ENCODE peak calls at places on chromosomes 12 and 14, in six cellular contexts. O is astrocyte, K is heart left ventricle, C is MM.1S, Y is body of pancreas, W is IMR-90. B is an unnamed sample.

GRCh38 chr14:55298423-55298822 is 27.2 kb downstream of the FBXO34 start:
- DNase-seq in O (no peak), K (no peak), C (no peak), Y (no peak), W (no peak), B (no peak)

GRCh38 chr12:79776111-79776510 is 85.3 kb upstream of the PAWR start:
- DNase-seq in O (peak; percentile 68), K (no peak), C (no peak), Y (no peak), W (peak; percentile 68), B (no peak)

GRCh38 chr12:87866602-87867292 is 162.5 kb downstream of the C12orf50 start:
- DNase-seq in O (no peak), K (no peak), C (no peak), Y (no peak), W (peak; percentile 50), B (peak; percentile 24)

GRCh38 chr12:124915249-124916236 is 1.1 kb upstream of the UBC start:
- DNase-seq in O (no peak), K (peak; percentile 70), C (peak; percentile 45), Y (peak; percentile 55), W (peak; percentile 21), B (no peak)

GRCh38 chr12:107331912-107332311 is 238.6 kb upstream of the CRY1 start:
- DNase-seq in O (no peak), K (no peak), C (no peak), Y (no peak), W (no peak), B (no peak)

GRCh38 chr14:85531141-85531593 is 1.2 kb downstream of the FLRT2 start:
- DNase-seq in O (peak; percentile 64), K (peak; percentile 36), C (no peak), Y (peak; percentile 72), W (peak; percentile 58), B (no peak)

GRCh38 chr14:72605096-72605920 is 288.6 kb downstream of the DPF3 start:
- DNase-seq in O (no peak), K (no peak), C (no peak), Y (no peak), W (no peak), B (no peak)

GRCh38 chr12:37666069-37666781 is 650.3 kb upstream of the ALG10B start:
- DNase-seq in O (no peak), K (no peak), C (no peak), Y (peak; percentile 4), W (no peak), B (no peak)

GRCh38 chr14:61934385-61934784 is 172.2 kb downstream of the SNAPC1 start:
- DNase-seq in O (peak; percentile 94), K (no peak), C (no peak), Y (no peak), W (peak; percentile 99), B (no peak)

GRCh38 chr12:712172-712863 is 40.1 kb upstream of the WNK1 start:
- DNase-seq in O (no peak), K (no peak), C (peak; percentile 40), Y (no peak), W (peak; percentile 35), B (no peak)

GRCh38 chr14:56199095-56199975 is 81.1 kb downstream of the PELI2 start:
- DNase-seq in O (peak; percentile 97), K (peak; percentile 35), C (no peak), Y (no peak), W (peak; percentile 99), B (no peak)

GRCh38 chr14:30698463-30698862 is 76.3 kb downstream of the SCFD1 start:
- DNase-seq in O (no peak), K (no peak), C (no peak), Y (no peak), W (no peak), B (no peak)

GRCh38 chr14:88340357-88340756 is 17.3 kb upstream of the KCNK10 start:
- DNase-seq in O (no peak), K (no peak), C (no peak), Y (no peak), W (no peak), B (no peak)

GRCh38 chr12:462936-463705 is 3.4 kb downstream of the B4GALNT3 start:
- DNase-seq in O (peak; percentile 26), K (no peak), C (no peak), Y (no peak), W (no peak), B (no peak)

GRCh38 chr14:101836131-101836530 is 74.6 kb downstream of the PPP2R5C start:
- DNase-seq in O (no peak), K (peak; percentile 55), C (no peak), Y (no peak), W (peak; percentile 43), B (no peak)

GRCh38 chr12:132354982-132355680 is 25.7 kb upstream of the GALNT9 start:
- DNase-seq in O (no peak), K (no peak), C (no peak), Y (no peak), W (no peak), B (no peak)

GRCh38 chr12:7989827-7990491 is 42.6 kb upstream of the FOXJ2 start:
- DNase-seq in O (no peak), K (peak; percentile 30), C (no peak), Y (no peak), W (peak; percentile 12), B (no peak)

GRCh38 chr12:115000038-115000437 is 316.1 kb upstream of the TBX3 start:
- DNase-seq in O (peak; percentile 69), K (no peak), C (peak; percentile 33), Y (no peak), W (peak; percentile 54), B (peak; percentile 94)

GRCh38 chr14:92986254-92987147 is 63.6 kb downstream of the CHGA start:
- DNase-seq in O (peak; percentile 32), K (peak; percentile 71), C (no peak), Y (peak; percentile 75), W (peak; percentile 70), B (no peak)

GRCh38 chr12:105705765-105706164 is 375.3 kb downstream of the C12orf75 start:
- DNase-seq in O (peak; percentile 55), K (peak; percentile 51), C (peak; percentile 16), Y (peak; percentile 65), W (peak; percentile 67), B (peak; percentile 29)

GRCh38 chr12:116659771-116660481 is 77.9 kb downstream of the SPRING1 start:
- DNase-seq in O (peak; percentile 74), K (no peak), C (no peak), Y (no peak), W (peak; percentile 49), B (no peak)

GRCh38 chr12:116656371-116656770 is 81.5 kb downstream of the SPRING1 start:
- DNase-seq in O (no peak), K (no peak), C (no peak), Y (no peak), W (no peak), B (no peak)

GRCh38 chr12:116661341-116661740 is 76.5 kb downstream of the SPRING1 start:
- DNase-seq in O (no peak), K (no peak), C (no peak), Y (no peak), W (no peak), B (no peak)

GRCh38 chr12:116654216-116654743 is 83.6 kb downstream of the SPRING1 start:
- DNase-seq in O (no peak), K (no peak), C (no peak), Y (no peak), W (no peak), B (no peak)

DNA sequence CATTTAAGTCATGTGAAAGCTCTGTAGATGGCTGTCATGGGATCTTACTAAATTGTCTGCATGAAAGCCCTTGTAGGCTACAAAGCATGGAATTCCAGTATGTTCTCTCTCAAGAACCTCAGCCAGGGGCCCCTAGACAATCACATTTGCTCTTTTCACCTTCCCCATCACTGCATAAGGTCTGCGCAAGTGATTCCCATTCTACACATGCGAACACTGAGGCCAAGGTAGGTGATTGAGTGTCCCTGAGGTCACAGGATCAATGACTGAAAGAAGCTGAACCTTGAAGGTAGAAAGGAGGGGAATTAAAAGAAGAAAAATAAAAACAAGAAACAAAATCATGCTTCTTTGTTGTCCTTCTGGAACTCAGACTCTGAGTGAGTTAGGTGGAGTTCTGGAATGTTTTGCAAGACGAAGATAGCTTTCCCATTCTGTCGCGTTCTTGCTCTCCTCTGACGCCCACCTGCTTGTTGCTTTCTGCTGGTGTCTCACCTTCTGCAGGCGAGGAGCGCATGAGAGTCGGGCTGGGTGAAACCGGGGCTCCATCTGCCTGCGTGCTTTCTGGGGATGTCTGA is 79.9 kb downstream of the SPRING1 start:
- DNase-seq in O (peak; percentile 8), K (no peak), C (no peak), Y (no peak), W (no peak), B (no peak)
- H3K27ac ChIP-seq in O (no peak overlapping the region), K (peak overlapping the region; percentile 45), C (no peak overlapping the region), Y (peak overlapping the region; percentile 81), W (peak overlapping the region; percentile 31), B (no peak overlapping the region)

DNA sequence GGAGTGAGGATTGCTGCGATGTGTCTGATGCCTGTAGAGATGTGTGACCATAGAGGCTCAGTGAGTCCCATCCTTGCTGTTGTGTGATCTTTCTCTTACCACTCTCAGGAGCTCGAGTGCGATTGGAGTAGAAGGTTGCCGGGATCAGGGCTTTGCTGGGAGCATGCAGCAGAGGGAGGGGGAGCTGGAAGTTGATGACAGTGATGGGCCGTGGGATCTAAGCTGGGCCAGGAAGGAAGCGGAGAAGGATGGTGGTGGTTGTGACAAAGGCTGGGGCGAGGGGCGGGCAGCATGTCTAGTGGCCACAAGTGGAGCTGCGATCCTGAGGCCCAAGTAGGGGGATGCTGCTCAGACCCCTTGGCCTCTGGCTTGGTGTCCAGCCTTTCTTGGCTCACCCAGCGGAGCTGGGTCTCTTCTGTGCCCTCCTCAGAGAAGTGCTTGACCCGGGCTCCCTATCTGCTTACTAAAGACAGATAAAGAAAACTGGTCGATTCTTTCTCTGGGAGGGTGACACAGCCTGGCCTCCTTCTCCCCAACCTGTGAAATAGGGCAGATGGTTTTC is 66.2 kb downstream of the PRMT8 start:
- DNase-seq in O (no peak), K (no peak), C (no peak), Y (no peak), W (no peak), B (no peak)
- TF ChIP-seq CTCF in O (no peak), K (no peak), C (no peak), Y (no peak), W (no peak), B (no peak)

GRCh38 chr12:130916251-130916911 is 37.3 kb upstream of the ADGRD1 start:
- DNase-seq in O (no peak), K (peak; percentile 62), C (no peak), Y (peak; percentile 59), W (peak; percentile 28), B (peak; percentile 83)
- H3K4me3 ChIP-seq in O (no peak overlapping the region), K (peak overlapping the region; percentile 45), C (no peak overlapping the region), Y (no peak overlapping the region), W (no peak overlapping the region), B (peak overlapping the region; percentile 43)

GRCh38 chr14:106511411-106512198 is 985.2 kb downstream of the TMEM121 start:
- DNase-seq in O (no peak), K (no peak), C (no peak), Y (no peak), W (no peak), B (no peak)
- H3K27ac ChIP-seq in O (no peak overlapping the region), K (no peak overlapping the region), C (no peak overlapping the region), Y (no peak overlapping the region), W (no peak overlapping the region), B (no peak overlapping the region)